ENCODE peak calls at places on chromosome 9, in nine cellular contexts. T is IMR-90, D is body of pancreas, C is tibial nerve, F is upper lobe of left lung, K is HepG2, B is heart left ventricle, A is uterus, Q is right lobe of liver. H is an unnamed sample. For H3K27me3, the result is how much of the 10 kb centered on the place peaks cover.

GRCh38 chr9:76817489-76817888 is 53.3 kb downstream of the PCA3 start:
- DNase-seq in T (peak), D (no peak), C (no peak), F (no peak), K (no peak), B (no peak), A (no peak), Q (no peak), H (no peak)

GRCh38 chr9:81559741-81560140 is 129.6 kb downstream of the TLE1 start:
- DNase-seq in T (peak), D (no peak), C (no peak), F (no peak), K (peak), B (no peak), A (no peak), Q (no peak), H (no peak)

GRCh38 chr9:133496901-133497411 is 18.1 kb upstream of the SLC2A6 start:
- DNase-seq in T (no peak), D (no peak), C (no peak), F (peak), K (no peak), B (no peak), A (no peak), Q (no peak), H (no peak)

GRCh38 chr9:100377015-100377414 is 24.3 kb upstream of the TEX10 start:
- DNase-seq in T (peak), D (no peak), C (no peak), F (no peak), K (no peak), B (no peak), A (no peak), Q (no peak), H (no peak)

GRCh38 chr9:12972608-12973589 is 198.1 kb downstream of the LURAP1L start:
- DNase-seq in T (no peak), D (no peak), C (no peak), F (no peak), K (peak), B (no peak), A (no peak), Q (peak), H (no peak)

GRCh38 chr9:134058716-134059115 is 9.1 kb downstream of the BRD3 start:
- DNase-seq in T (peak), D (no peak), C (no peak), F (peak), K (no peak), B (peak), A (no peak), Q (peak), H (no peak)

GRCh38 chr9:87392091-87392490 is 105.6 kb upstream of the DAPK1 start:
- DNase-seq in T (no peak), D (no peak), C (no peak), F (no peak), K (no peak), B (no peak), A (no peak), Q (no peak), H (no peak)

GRCh38 chr9:6079386-6079785 is 64.0 kb upstream of the RANBP6 start:
- DNase-seq in T (no peak), D (no peak), C (no peak), F (no peak), K (no peak), B (no peak), A (no peak), Q (no peak), H (no peak)

GRCh38 chr9:98780059-98780749 is 16.2 kb downstream of the ANKS6 start:
- DNase-seq in T (no peak), D (no peak), C (no peak), F (no peak), K (no peak), B (no peak), A (no peak), Q (no peak), H (no peak)

GRCh38 chr9:114484854-114485443 is 20.3 kb downstream of the WHRN start:
- DNase-seq in T (peak), D (no peak), C (no peak), F (no peak), K (no peak), B (no peak), A (no peak), Q (no peak), H (no peak)

GRCh38 chr9:12916037-12916436 is 141.2 kb downstream of the LURAP1L start:
- DNase-seq in T (peak), D (no peak), C (no peak), F (no peak), K (peak), B (no peak), A (no peak), Q (no peak), H (no peak)

GRCh38 chr9:124022201-124023121 is 10.9 kb downstream of the LHX2 start:
- DNase-seq in T (no peak), D (no peak), C (no peak), F (peak), K (peak), B (no peak), A (no peak), Q (no peak), H (no peak)

GRCh38 chr9:125650271-125650737 is 56.7 kb downstream of the MAPKAP1 start:
- DNase-seq in T (peak), D (no peak), C (no peak), F (no peak), K (no peak), B (no peak), A (no peak), Q (no peak), H (no peak)

GRCh38 chr9:78118742-78119473 is 87.3 kb upstream of the GNAQ start:
- DNase-seq in T (peak), D (no peak), C (no peak), F (no peak), K (no peak), B (no peak), A (no peak), Q (no peak), H (no peak)

GRCh38 chr9:5231212-5231611 is at the start of gene INSL4:
- DNase-seq in T (peak), D (no peak), C (no peak), F (no peak), K (no peak), B (no peak), A (no peak), Q (no peak), H (no peak)

GRCh38 chr9:92970467-92970923 is 23.2 kb downstream of the FGD3 start:
- DNase-seq in T (peak), D (no peak), C (no peak), F (no peak), K (no peak), B (no peak), A (no peak), Q (no peak), H (peak)

GRCh38 chr9:68750179-68750685 is 45.2 kb downstream of the PIP5K1B start:
- DNase-seq in T (no peak), D (no peak), C (no peak), F (no peak), K (no peak), B (no peak), A (no peak), Q (no peak), H (no peak)

GRCh38 chr9:3136999-3137675 is 293.2 kb upstream of the PUM3 start:
- DNase-seq in T (no peak), D (no peak), C (no peak), F (no peak), K (no peak), B (no peak), A (no peak), Q (no peak), H (no peak)

GRCh38 chr9:78130004-78130403 is 98.4 kb upstream of the GNAQ start:
- DNase-seq in T (no peak), D (no peak), C (peak), F (no peak), K (no peak), B (no peak), A (no peak), Q (no peak), H (no peak)

GRCh38 chr9:38153152-38153909 is 84.3 kb upstream of the SHB start:
- DNase-seq in T (no peak), D (peak), C (no peak), F (no peak), K (peak), B (no peak), A (no peak), Q (peak), H (no peak)

GRCh38 chr9:37952731-37953130 is 48.8 kb upstream of the SLC25A51 start:
- DNase-seq in T (peak), D (no peak), C (no peak), F (no peak), K (no peak), B (no peak), A (peak), Q (no peak), H (no peak)

GRCh38 chr9:6090272-6090671 is 74.8 kb upstream of the RANBP6 start:
- DNase-seq in T (no peak), D (no peak), C (no peak), F (no peak), K (no peak), B (peak), A (no peak), Q (no peak), H (no peak)

GRCh38 chr9:7762600-7762999 is 37.0 kb downstream of the DMAC1 start:
- DNase-seq in T (no peak), D (no peak), C (no peak), F (no peak), K (no peak), B (no peak), A (no peak), Q (no peak), H (no peak)

GRCh38 chr9:93595861-93596365 is 19.5 kb downstream of the PHF2 start:
- DNase-seq in T (no peak), D (no peak), C (no peak), F (no peak), K (no peak), B (no peak), A (no peak), Q (no peak), H (no peak)

GRCh38 chr9:83584995-83585394 is 37.9 kb upstream of the IDNK start:
- DNase-seq in T (no peak), D (no peak), C (no peak), F (no peak), K (no peak), B (no peak), A (no peak), Q (no peak), H (no peak)

GRCh38 chr9:83537331-83538171 is 650 bp downstream of the FRMD3 start:
- DNase-seq in T (no peak), D (no peak), C (no peak), F (peak), K (no peak), B (no peak), A (no peak), Q (no peak), H (no peak)

GRCh38 chr9:15306068-15306756 is 804 bp downstream of the TTC39B start:
- DNase-seq in T (peak), D (peak), C (peak), F (peak), K (peak), B (peak), A (peak), Q (peak), H (peak)

GRCh38 chr9:132878695-132879064 is at the start of gene SPACA9:
- DNase-seq in T (peak), D (peak), C (peak), F (peak), K (no peak), B (peak), A (peak), Q (peak), H (peak)

GRCh38 chr9:133031496-133031911 is 707 bp downstream of the GTF3C5 start:
- DNase-seq in T (no peak), D (no peak), C (no peak), F (no peak), K (no peak), B (no peak), A (no peak), Q (no peak), H (no peak)

GRCh38 chr9:113907282-113907681 is 31.2 kb downstream of the ZNF618 start:
- DNase-seq in T (no peak), D (no peak), C (no peak), F (no peak), K (no peak), B (no peak), A (no peak), Q (no peak), H (no peak)

GRCh38 chr9:10612649-10613398 is at the start of gene PTPRD:
- DNase-seq in T (peak), D (peak), C (no peak), F (peak), K (peak), B (no peak), A (no peak), Q (peak), H (no peak)

GRCh38 chr9:22383720-22384119 is 62.9 kb upstream of the DMRTA1 start:
- DNase-seq in T (no peak), D (no peak), C (no peak), F (no peak), K (no peak), B (no peak), A (no peak), Q (no peak), H (no peak)

GRCh38 chr9:131473891-131474290 is 28.8 kb upstream of the POMT1 start:
- DNase-seq in T (no peak), D (no peak), C (no peak), F (no peak), K (no peak), B (no peak), A (no peak), Q (peak), H (no peak)

GRCh38 chr9:123353984-123354591 is 1.9 kb upstream of the CRB2 start:
- DNase-seq in T (peak), D (peak), C (peak), F (peak), K (peak), B (peak), A (peak), Q (no peak), H (peak)

GRCh38 chr9:129093602-129094386 is 12.9 kb downstream of the DOLPP1 start:
- DNase-seq in T (no peak), D (no peak), C (no peak), F (no peak), K (no peak), B (no peak), A (no peak), Q (no peak), H (no peak)

GRCh38 chr9:114501786-114502682 is 3.2 kb downstream of the WHRN start:
- DNase-seq in T (peak), D (no peak), C (no peak), F (no peak), K (peak), B (no peak), A (no peak), Q (no peak), H (no peak)

GRCh38 chr9:129184743-129185142 is 6.7 kb upstream of the IER5L start:
- DNase-seq in T (no peak), D (no peak), C (no peak), F (no peak), K (no peak), B (no peak), A (no peak), Q (no peak), H (no peak)

GRCh38 chr9:108588246-108588645 is 267.5 kb downstream of the ACTL7B start:
- DNase-seq in T (no peak), D (no peak), C (no peak), F (no peak), K (no peak), B (no peak), A (no peak), Q (no peak), H (no peak)

GRCh38 chr9:18343799-18344198 is 130.2 kb upstream of the ADAMTSL1 start:
- DNase-seq in T (peak), D (no peak), C (no peak), F (no peak), K (no peak), B (no peak), A (no peak), Q (no peak), H (no peak)

DNA sequence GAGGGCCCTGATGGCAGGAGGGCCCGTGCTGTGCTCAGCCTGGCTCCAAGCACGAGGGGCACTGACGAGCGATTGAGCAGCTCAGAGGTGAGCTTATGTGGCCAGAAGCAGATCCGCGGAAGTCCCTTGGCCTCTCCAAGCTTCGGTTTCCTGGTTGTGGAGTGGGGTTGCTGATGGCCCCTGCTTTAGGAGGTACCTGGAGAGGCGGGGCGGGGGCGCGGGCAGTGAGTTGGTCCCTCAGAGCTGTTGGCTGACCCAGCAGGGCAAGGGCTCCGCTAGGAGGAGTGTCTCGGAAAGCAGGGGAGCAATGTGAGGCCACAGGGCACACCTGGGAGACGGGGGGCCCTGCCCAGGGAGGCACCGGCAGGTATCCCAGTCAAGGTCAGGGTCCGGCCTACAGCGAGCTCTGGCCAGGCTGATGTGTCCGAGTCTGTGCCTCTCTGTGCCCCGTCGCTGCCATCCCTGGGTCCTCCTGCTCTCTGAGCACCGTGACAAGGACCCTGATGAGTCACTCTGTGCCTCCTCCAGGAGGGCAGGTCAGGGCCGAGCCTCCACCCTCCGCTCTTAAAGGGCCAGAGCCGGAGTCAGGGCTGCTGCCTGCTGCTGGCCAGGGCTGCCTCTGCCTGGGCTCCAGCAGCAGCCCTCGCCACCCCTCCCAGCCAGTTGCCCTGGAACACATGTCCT is 14.8 kb downstream of the NCS1 start:
- DNase-seq in T (peak), D (peak), C (no peak), F (peak), K (peak), B (no peak), A (peak), Q (no peak), H (no peak)
- TF ChIP-seq POLR2A in T (no peak), D (no peak), C (no peak), F (no peak), K (no peak), B (no peak), A (peak), Q (no peak), H (peak)

DNA sequence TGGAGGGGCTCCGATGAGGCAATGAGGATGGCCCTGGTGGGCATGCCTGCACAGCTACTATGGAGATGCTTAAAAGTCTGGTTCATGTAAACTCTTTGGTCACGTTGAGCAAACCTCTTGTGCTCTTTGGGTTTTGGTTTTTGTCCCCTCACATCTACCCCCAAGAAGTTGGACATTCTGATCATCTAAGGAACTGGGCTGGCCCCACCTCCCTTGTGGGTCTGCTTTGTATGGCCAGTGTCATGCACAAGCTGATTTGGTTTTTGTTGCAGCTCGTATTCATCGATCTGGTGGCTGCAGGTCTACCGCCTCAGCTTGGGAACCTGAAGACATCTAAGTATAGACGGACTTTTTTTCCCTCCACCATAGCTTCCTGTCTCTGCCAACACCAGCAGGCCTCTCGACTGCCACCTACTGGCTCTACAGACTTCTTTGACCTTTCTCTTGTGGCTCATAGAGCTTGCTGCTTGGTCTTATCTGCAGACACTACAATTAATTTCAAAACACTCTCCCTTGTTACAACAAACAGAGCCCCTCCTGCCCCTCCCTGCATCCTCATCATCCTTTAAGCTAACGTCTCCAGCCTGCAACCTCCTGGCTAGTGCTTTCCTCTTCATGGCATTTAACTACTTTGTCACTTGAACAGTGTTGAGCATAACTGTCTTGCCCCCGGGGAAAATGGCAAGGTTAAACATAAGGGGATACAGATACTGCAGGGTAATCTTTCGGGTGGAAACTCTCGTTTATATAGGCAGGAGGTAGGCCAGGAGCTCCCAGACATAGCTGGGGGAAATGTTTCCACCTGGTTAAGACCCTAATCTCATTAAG is 34.5 kb downstream of the TSTD2 start:
- DNase-seq in T (peak), D (peak), C (peak), F (no peak), K (peak), B (peak), A (peak), Q (peak), H (peak)
- H3K4me3 ChIP-seq in T (no peak), D (no peak), C (no peak), F (no peak), K (no peak), B (no peak), A (no peak), Q (no peak), H (no peak)

DNA sequence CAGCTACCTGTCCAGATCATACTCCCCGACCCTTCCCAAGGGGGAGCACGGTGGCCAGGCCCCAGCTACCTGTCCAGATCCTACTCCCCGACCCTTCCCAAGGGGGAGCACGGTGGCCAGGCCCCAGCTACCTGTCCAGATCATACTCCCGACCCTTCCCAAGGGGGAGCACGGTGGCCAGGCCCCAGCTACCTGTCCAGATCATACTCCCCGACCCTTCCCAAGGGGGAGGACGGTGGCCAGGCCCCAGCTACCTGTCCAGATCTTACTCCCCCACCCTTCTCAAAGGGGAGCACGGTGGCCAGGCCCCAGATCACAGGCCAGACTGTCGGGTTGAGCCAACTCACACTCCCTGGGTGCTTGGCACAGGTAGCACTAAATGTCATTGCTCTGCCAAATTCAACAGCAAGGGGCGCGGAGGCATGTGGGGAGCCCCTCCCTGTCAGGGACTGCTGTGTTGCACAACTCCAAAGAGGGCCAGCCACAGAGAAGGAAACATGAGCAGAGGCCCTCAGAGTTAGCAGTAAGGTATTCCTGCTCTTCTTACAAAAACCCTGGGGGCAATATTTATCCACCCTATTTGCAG is 136.9 kb downstream of the OLFM1 start:
- DNase-seq in T (no peak), D (peak), C (no peak), F (no peak), K (no peak), B (no peak), A (no peak), Q (peak), H (peak)
- H3K27me3 ChIP-seq in T (under half), D (under half), C (under half), F (under half), K (under half), B (under half), A (under half), Q (under half), H (under half)

DNA sequence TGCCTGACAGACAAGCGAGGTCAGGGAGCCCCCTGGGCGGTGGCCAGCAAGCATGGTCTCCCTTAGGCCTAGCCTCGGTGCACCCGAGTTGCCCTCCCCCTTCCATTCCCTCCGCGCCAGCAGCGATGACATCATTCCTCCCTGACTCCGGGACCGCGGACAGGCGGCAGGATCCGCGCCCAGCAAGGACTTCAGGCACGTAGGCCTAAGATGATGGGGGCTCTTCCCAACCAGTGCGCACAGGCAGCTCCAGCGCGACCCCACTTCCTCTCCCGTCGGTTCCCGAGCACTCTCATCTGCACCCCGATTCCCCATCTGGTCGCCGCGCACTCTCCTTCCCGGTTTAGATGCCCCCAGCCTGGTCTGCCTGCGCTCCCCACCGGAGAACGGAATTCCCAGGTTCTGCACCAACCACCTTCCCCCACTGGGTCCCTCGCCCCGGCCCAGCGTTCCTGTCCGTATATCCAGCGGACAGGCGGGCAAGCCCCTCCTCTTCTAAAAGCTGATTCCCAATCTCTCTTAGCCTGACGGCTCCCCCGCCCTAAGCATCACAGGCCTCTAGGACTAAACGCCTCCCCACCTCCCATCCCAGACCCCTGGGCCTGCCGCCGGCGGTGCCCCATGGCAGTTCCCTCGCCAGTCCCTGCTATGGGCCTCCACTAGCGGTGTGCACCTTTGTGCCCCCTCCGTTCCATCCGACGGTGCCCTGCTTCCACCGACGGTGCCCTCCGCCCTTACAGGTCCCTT is 931 bp downstream of the FAM219A start:
- DNase-seq in T (peak), D (peak), C (peak), F (peak), K (no peak), B (peak), A (peak), Q (peak), H (peak)
- TF ChIP-seq POLR2A in T (peak), D (peak), C (no peak), F (no peak), K (no peak), B (no peak), A (peak), Q (peak), H (no peak)